ENCODE peak calls at places on chromosomes 13 and 19, in seven cellular contexts. One of them, this sample, is unnamed.

GRCh38 chr13:113837554-113838355 is 26.1 kb downstream of the GAS6 start:
- DNase-seq in brain microvascular endothelial cell: peak; percentile 96
- DNase-seq in ovary: peak; percentile 94
- DNase-seq in fibroblast of mammary gland: peak; percentile 99
- DNase-seq in fibroblast of lung: peak; percentile 99
- DNase-seq in cardiac muscle cell: peak; percentile 52
- DNase-seq in AG04450: peak; percentile 97
- DNase-seq in this sample: peak; percentile 97

GRCh38 chr19:29680447-29680846 is 15.2 kb downstream of the PLEKHF1 start:
- DNase-seq in fibroblast of mammary gland: no peak
- DNase-seq in ovary: no peak
- DNase-seq in brain microvascular endothelial cell: no peak
- DNase-seq in cardiac muscle cell: no peak
- DNase-seq in fibroblast of lung: no peak
- DNase-seq in AG04450: no peak
- DNase-seq in this sample: no peak

GRCh38 chr19:29273000-29273691 is 60.2 kb upstream of the UQCRFS1 start:
- DNase-seq in cardiac muscle cell: no peak
- DNase-seq in brain microvascular endothelial cell: no peak
- DNase-seq in ovary: no peak
- DNase-seq in fibroblast of mammary gland: no peak
- DNase-seq in AG04450: no peak
- DNase-seq in fibroblast of lung: no peak
- DNase-seq in this sample: no peak

GRCh38 chr13:114286808-114287207 is 5.4 kb downstream of the UPF3A start:
- DNase-seq in fibroblast of mammary gland: no peak
- DNase-seq in fibroblast of lung: no peak
- DNase-seq in AG04450: no peak
- DNase-seq in cardiac muscle cell: no peak
- DNase-seq in brain microvascular endothelial cell: peak; percentile 92
- DNase-seq in ovary: no peak
- DNase-seq in this sample: no peak

GRCh38 chr13:51412431-51412830 is 40.4 kb downstream of the INTS6 start:
- DNase-seq in fibroblast of lung: no peak
- DNase-seq in ovary: no peak
- DNase-seq in AG04450: no peak
- DNase-seq in cardiac muscle cell: no peak
- DNase-seq in brain microvascular endothelial cell: no peak
- DNase-seq in fibroblast of mammary gland: no peak
- DNase-seq in this sample: no peak

GRCh38 chr19:13492128-13492527 is 14.2 kb downstream of the CACNA1A start:
- DNase-seq in ovary: no peak
- DNase-seq in fibroblast of mammary gland: peak; percentile 69
- DNase-seq in cardiac muscle cell: no peak
- DNase-seq in fibroblast of lung: peak; percentile 2
- DNase-seq in AG04450: peak; percentile 86
- DNase-seq in brain microvascular endothelial cell: peak; percentile 36
- DNase-seq in this sample: peak; percentile 56

GRCh38 chr19:38251564-38252051 is 4.6 kb downstream of the PPP1R14A start:
- DNase-seq in cardiac muscle cell: no peak
- DNase-seq in brain microvascular endothelial cell: peak; percentile 20
- DNase-seq in fibroblast of mammary gland: no peak
- DNase-seq in ovary: peak; percentile 65
- DNase-seq in fibroblast of lung: peak; percentile 41
- DNase-seq in AG04450: no peak
- DNase-seq in this sample: no peak

GRCh38 chr19:17576758-17577532 is 21.5 kb downstream of the COLGALT1 start:
- DNase-seq in cardiac muscle cell: peak; percentile 97
- DNase-seq in AG04450: no peak
- DNase-seq in ovary: peak; percentile 52
- DNase-seq in fibroblast of lung: peak; percentile 39
- DNase-seq in fibroblast of mammary gland: peak; percentile 44
- DNase-seq in brain microvascular endothelial cell: no peak
- DNase-seq in this sample: no peak

GRCh38 chr19:2070986-2071673 is 20.1 kb upstream of the MKNK2 start:
- DNase-seq in ovary: no peak
- DNase-seq in fibroblast of mammary gland: no peak
- DNase-seq in cardiac muscle cell: no peak
- DNase-seq in AG04450: no peak
- DNase-seq in fibroblast of lung: no peak
- DNase-seq in brain microvascular endothelial cell: no peak
- DNase-seq in this sample: no peak

GRCh38 chr13:76991432-76991795 is 467 bp upstream of the CLN5 start:
- DNase-seq in fibroblast of mammary gland: no peak
- DNase-seq in ovary: no peak
- DNase-seq in brain microvascular endothelial cell: no peak
- DNase-seq in cardiac muscle cell: no peak
- DNase-seq in fibroblast of lung: no peak
- DNase-seq in AG04450: no peak
- DNase-seq in this sample: no peak

GRCh38 chr19:35000647-35001501 is 751 bp downstream of the GRAMD1A start:
- DNase-seq in brain microvascular endothelial cell: peak; percentile 31
- DNase-seq in cardiac muscle cell: peak; percentile 43
- DNase-seq in ovary: peak; percentile 72
- DNase-seq in fibroblast of lung: peak; percentile 45
- DNase-seq in fibroblast of mammary gland: peak; percentile 40
- DNase-seq in AG04450: no peak
- DNase-seq in this sample: peak; percentile 8

GRCh38 chr13:86554066-86554465 is 754.8 kb upstream of the SLITRK6 start:
- DNase-seq in AG04450: no peak
- DNase-seq in cardiac muscle cell: no peak
- DNase-seq in fibroblast of mammary gland: no peak
- DNase-seq in ovary: no peak
- DNase-seq in fibroblast of lung: no peak
- DNase-seq in brain microvascular endothelial cell: no peak
- DNase-seq in this sample: no peak

GRCh38 chr19:20660473-20660872 is 898 bp downstream of the ZNF626 start:
- DNase-seq in fibroblast of lung: peak; percentile 19
- DNase-seq in AG04450: no peak
- DNase-seq in fibroblast of mammary gland: no peak
- DNase-seq in cardiac muscle cell: peak; percentile 3
- DNase-seq in brain microvascular endothelial cell: peak; percentile 2
- DNase-seq in ovary: peak; percentile 37
- DNase-seq in this sample: no peak

GRCh38 chr13:33233547-33233946 is 52.0 kb downstream of the STARD13 start:
- DNase-seq in cardiac muscle cell: no peak
- DNase-seq in fibroblast of lung: no peak
- DNase-seq in AG04450: no peak
- DNase-seq in fibroblast of mammary gland: no peak
- DNase-seq in ovary: no peak
- DNase-seq in brain microvascular endothelial cell: no peak
- DNase-seq in this sample: no peak

GRCh38 chr13:65907656-65908441 is 1322.3 kb downstream of the PCDH9 start:
- DNase-seq in brain microvascular endothelial cell: peak; percentile 66
- DNase-seq in fibroblast of lung: no peak
- DNase-seq in fibroblast of mammary gland: no peak
- DNase-seq in ovary: no peak
- DNase-seq in cardiac muscle cell: no peak
- DNase-seq in AG04450: no peak
- DNase-seq in this sample: no peak

GRCh38 chr13:43446126-43446525 is 340.6 kb downstream of the ENOX1 start:
- DNase-seq in cardiac muscle cell: no peak
- DNase-seq in brain microvascular endothelial cell: no peak
- DNase-seq in fibroblast of mammary gland: no peak
- DNase-seq in fibroblast of lung: no peak
- DNase-seq in ovary: no peak
- DNase-seq in AG04450: no peak
- DNase-seq in this sample: no peak

GRCh38 chr13:105670179-105671015 is 865.1 kb downstream of the EFNB2 start:
- DNase-seq in fibroblast of lung: no peak
- DNase-seq in ovary: no peak
- DNase-seq in brain microvascular endothelial cell: no peak
- DNase-seq in fibroblast of mammary gland: no peak
- DNase-seq in cardiac muscle cell: no peak
- DNase-seq in AG04450: no peak
- DNase-seq in this sample: no peak

GRCh38 chr13:85283408-85283807 is 515.8 kb downstream of the SLITRK6 start:
- DNase-seq in fibroblast of mammary gland: no peak
- DNase-seq in AG04450: no peak
- DNase-seq in fibroblast of lung: no peak
- DNase-seq in brain microvascular endothelial cell: peak; percentile 4
- DNase-seq in ovary: no peak
- DNase-seq in cardiac muscle cell: peak; percentile 5
- DNase-seq in this sample: no peak

GRCh38 chr13:51044023-51044665 is 66.9 kb downstream of the C13orf42 start:
- DNase-seq in fibroblast of lung: no peak
- DNase-seq in fibroblast of mammary gland: no peak
- DNase-seq in brain microvascular endothelial cell: no peak
- DNase-seq in ovary: no peak
- DNase-seq in cardiac muscle cell: no peak
- DNase-seq in AG04450: no peak
- DNase-seq in this sample: no peak

GRCh38 chr13:71880753-71881541 is 13.9 kb upstream of the DACH1 start:
- DNase-seq in AG04450: no peak
- DNase-seq in brain microvascular endothelial cell: peak; percentile 25
- DNase-seq in cardiac muscle cell: no peak
- DNase-seq in fibroblast of mammary gland: no peak
- DNase-seq in ovary: no peak
- DNase-seq in fibroblast of lung: peak; percentile 32
- DNase-seq in this sample: no peak

GRCh38 chr19:35120492-35120891 is 4.9 kb downstream of the FXYD3 start:
- DNase-seq in fibroblast of mammary gland: peak; percentile 96
- DNase-seq in fibroblast of lung: peak; percentile 38
- DNase-seq in ovary: no peak
- DNase-seq in cardiac muscle cell: no peak
- DNase-seq in AG04450: no peak
- DNase-seq in brain microvascular endothelial cell: no peak
- DNase-seq in this sample: peak; percentile 85

GRCh38 chr13:100835695-100836094 is 161.1 kb upstream of the TMTC4 start:
- DNase-seq in brain microvascular endothelial cell: no peak
- DNase-seq in fibroblast of mammary gland: no peak
- DNase-seq in cardiac muscle cell: no peak
- DNase-seq in AG04450: no peak
- DNase-seq in fibroblast of lung: no peak
- DNase-seq in ovary: no peak
- DNase-seq in this sample: peak; percentile 60

GRCh38 chr19:41321600-41322270 is 11.8 kb downstream of the CCDC97 start:
- DNase-seq in AG04450: no peak
- DNase-seq in fibroblast of lung: peak; percentile 73
- DNase-seq in brain microvascular endothelial cell: peak; percentile 63
- DNase-seq in ovary: peak; percentile 64
- DNase-seq in cardiac muscle cell: peak; percentile 66
- DNase-seq in fibroblast of mammary gland: peak; percentile 74
- DNase-seq in this sample: no peak

GRCh38 chr13:107370036-107370785 is 802.3 kb upstream of the ARGLU1 start:
- DNase-seq in fibroblast of lung: peak; percentile 78
- DNase-seq in cardiac muscle cell: no peak
- DNase-seq in fibroblast of mammary gland: peak; percentile 66
- DNase-seq in ovary: no peak
- DNase-seq in AG04450: peak; percentile 59
- DNase-seq in brain microvascular endothelial cell: peak; percentile 76
- DNase-seq in this sample: no peak

DNA sequence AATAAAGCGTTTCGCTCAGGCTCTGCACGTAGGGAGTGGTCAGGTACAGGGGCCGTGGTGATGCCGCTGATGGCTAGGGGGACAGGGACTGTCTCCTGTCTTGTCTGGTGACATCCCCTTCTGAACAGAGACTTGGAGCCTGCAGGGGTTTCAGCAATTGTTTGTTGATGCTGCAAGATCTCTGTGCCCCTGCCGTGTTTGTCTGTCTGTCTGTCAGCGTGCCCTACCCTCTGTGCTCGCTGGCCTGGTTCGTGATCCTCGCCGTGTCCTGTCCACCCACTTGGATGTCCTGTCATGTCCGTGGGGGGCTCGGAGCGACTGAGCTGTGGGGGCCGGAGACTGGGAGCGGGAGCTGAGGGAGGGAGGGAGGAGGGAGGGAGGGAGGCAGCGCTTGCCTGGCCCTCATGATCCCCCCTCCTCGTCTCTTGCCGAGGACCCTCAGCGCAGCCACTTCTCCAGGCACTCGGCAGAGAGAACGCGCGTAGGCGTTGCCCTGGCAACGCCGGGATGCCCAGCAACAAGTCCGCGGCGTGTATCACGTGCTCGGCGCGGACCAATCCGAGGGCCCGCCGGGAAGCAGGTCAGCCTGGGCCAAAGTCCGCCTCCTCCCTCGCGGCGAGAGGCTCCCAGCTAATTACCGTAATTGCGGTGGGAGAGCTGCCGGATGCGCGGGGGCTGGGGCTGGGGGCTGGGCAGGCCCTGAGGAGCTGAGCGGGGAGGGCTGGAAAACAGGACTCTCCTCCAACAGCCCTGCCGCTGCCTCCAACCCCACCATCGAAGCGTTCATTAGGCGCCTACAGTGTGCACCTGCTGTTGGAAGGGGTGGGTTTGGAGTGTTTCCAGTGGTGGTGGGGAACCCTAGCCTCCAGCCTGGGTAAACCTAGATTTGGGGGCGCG is 31.9 kb upstream of the FEM1A start:
- DNase-seq in cardiac muscle cell: peak; percentile 96
- DNase-seq in fibroblast of lung: peak; percentile 82
- DNase-seq in fibroblast of mammary gland: peak; percentile 77
- DNase-seq in ovary: peak; percentile 87
- DNase-seq in AG04450: peak; percentile 44
- DNase-seq in brain microvascular endothelial cell: peak; percentile 82
- DNase-seq in this sample: peak; percentile 39
- H3K4me3 ChIP-seq in cardiac muscle cell: peak overlapping the region; percentile 18
- H3K4me3 ChIP-seq in fibroblast of lung: no peak overlapping the region
- H3K4me3 ChIP-seq in fibroblast of mammary gland: peak overlapping the region; percentile 12
- H3K4me3 ChIP-seq in ovary: no peak overlapping the region
- H3K4me3 ChIP-seq in AG04450: peak overlapping the region; percentile 47
- H3K4me3 ChIP-seq in brain microvascular endothelial cell: peak overlapping the region; percentile 33
- H3K4me3 ChIP-seq in this sample: peak overlapping the region; percentile 41

DNA sequence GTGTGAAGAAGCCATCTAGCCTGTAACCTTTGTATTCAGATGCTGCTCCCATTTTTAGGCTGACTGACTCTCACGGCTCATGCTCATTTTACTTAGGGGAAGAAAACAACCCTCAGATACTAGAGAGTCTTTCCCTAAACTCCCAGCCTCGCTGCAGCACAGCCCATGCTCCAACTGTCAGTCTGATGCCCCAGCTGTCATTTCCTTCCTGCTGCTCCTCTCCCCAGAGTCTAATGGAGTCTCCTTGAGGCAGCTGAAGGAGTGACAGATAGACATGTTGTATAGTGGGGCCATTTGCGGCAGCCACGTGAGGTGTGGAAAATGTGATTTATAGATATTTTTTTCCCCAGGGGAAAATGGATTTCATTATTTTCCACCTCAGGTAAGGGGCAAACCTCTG is 59.2 kb upstream of the OLFM4 start:
- DNase-seq in cardiac muscle cell: no peak
- DNase-seq in brain microvascular endothelial cell: no peak
- DNase-seq in ovary: no peak
- DNase-seq in fibroblast of mammary gland: no peak
- DNase-seq in AG04450: no peak
- DNase-seq in fibroblast of lung: no peak
- DNase-seq in this sample: no peak
- H3K4me3 ChIP-seq in cardiac muscle cell: no peak overlapping the region
- H3K4me3 ChIP-seq in brain microvascular endothelial cell: no peak overlapping the region
- H3K4me3 ChIP-seq in ovary: no peak overlapping the region
- H3K4me3 ChIP-seq in fibroblast of mammary gland: no peak overlapping the region
- H3K4me3 ChIP-seq in AG04450: no peak overlapping the region
- H3K4me3 ChIP-seq in fibroblast of lung: no peak overlapping the region
- H3K4me3 ChIP-seq in this sample: no peak overlapping the region

GRCh38 chr19:30708416-30708815 is 336.2 kb downstream of the ZNF536 start:
- DNase-seq in cardiac muscle cell: no peak
- DNase-seq in fibroblast of lung: no peak
- DNase-seq in fibroblast of mammary gland: no peak
- DNase-seq in ovary: no peak
- DNase-seq in AG04450: no peak
- DNase-seq in brain microvascular endothelial cell: no peak
- DNase-seq in this sample: no peak
- H3K4me3 ChIP-seq in cardiac muscle cell: no peak overlapping the region
- H3K4me3 ChIP-seq in fibroblast of lung: no peak overlapping the region
- H3K4me3 ChIP-seq in fibroblast of mammary gland: no peak overlapping the region
- H3K4me3 ChIP-seq in ovary: no peak overlapping the region
- H3K4me3 ChIP-seq in AG04450: no peak overlapping the region
- H3K4me3 ChIP-seq in brain microvascular endothelial cell: no peak overlapping the region
- H3K4me3 ChIP-seq in this sample: no peak overlapping the region

GRCh38 chr19:45097776-45098520 is 5.0 kb downstream of the PPP1R37 start:
- DNase-seq in brain microvascular endothelial cell: peak; percentile 94
- DNase-seq in cardiac muscle cell: no peak
- DNase-seq in AG04450: peak; percentile 82
- DNase-seq in ovary: peak; percentile 48
- DNase-seq in fibroblast of mammary gland: peak; percentile 98
- DNase-seq in fibroblast of lung: peak; percentile 92
- DNase-seq in this sample: peak; percentile 84
- H3K4me3 ChIP-seq in brain microvascular endothelial cell: no peak overlapping the region
- H3K4me3 ChIP-seq in cardiac muscle cell: no peak overlapping the region
- H3K4me3 ChIP-seq in AG04450: peak overlapping the region; percentile 44
- H3K4me3 ChIP-seq in ovary: no peak overlapping the region
- H3K4me3 ChIP-seq in fibroblast of mammary gland: no peak overlapping the region
- H3K4me3 ChIP-seq in fibroblast of lung: peak overlapping the region; percentile 16
- H3K4me3 ChIP-seq in this sample: no peak overlapping the region